ENCODE peak calls at places on chromosome 20, in six cellular contexts. One of them, this sample, is unnamed.
A peak's percentile ranks its signal among the peaks of the same experiment; 100 is the strongest.

GRCh38 chr20:51249215-51249614 is 226.3 kb upstream of the KCNG1 start:
- DNase-seq in upper lobe of right lung: no peak
- DNase-seq in NCI-H1436: no peak
- DNase-seq in neural crest cell: no peak
- DNase-seq in astrocyte of the cerebellum: no peak
- DNase-seq in AG10803: peak; percentile 8
- DNase-seq in this sample: peak; percentile 12

GRCh38 chr20:34085544-34086040 is 26.5 kb downstream of the EIF2S2 start:
- DNase-seq in neural crest cell: no peak
- DNase-seq in astrocyte of the cerebellum: no peak
- DNase-seq in NCI-H1436: no peak
- DNase-seq in upper lobe of right lung: no peak
- DNase-seq in AG10803: no peak
- DNase-seq in this sample: no peak

GRCh38 chr20:20657092-20657491 is 55.4 kb downstream of the RALGAPA2 start:
- DNase-seq in astrocyte of the cerebellum: no peak
- DNase-seq in upper lobe of right lung: no peak
- DNase-seq in neural crest cell: no peak
- DNase-seq in NCI-H1436: no peak
- DNase-seq in AG10803: no peak
- DNase-seq in this sample: no peak

GRCh38 chr20:18588554-18589043 is 745 bp downstream of the DTD1 start:
- DNase-seq in neural crest cell: no peak
- DNase-seq in upper lobe of right lung: no peak
- DNase-seq in astrocyte of the cerebellum: no peak
- DNase-seq in AG10803: no peak
- DNase-seq in NCI-H1436: no peak
- DNase-seq in this sample: peak; percentile 20

GRCh38 chr20:62219992-62220665 is at the start of gene HRH3:
- DNase-seq in NCI-H1436: peak; percentile 50
- DNase-seq in AG10803: no peak
- DNase-seq in astrocyte of the cerebellum: no peak
- DNase-seq in neural crest cell: peak; percentile 65
- DNase-seq in upper lobe of right lung: no peak
- DNase-seq in this sample: peak; percentile 73

GRCh38 chr20:20009784-20010253 is 7.3 kb upstream of the NAA20 start:
- DNase-seq in neural crest cell: no peak
- DNase-seq in astrocyte of the cerebellum: no peak
- DNase-seq in NCI-H1436: no peak
- DNase-seq in upper lobe of right lung: no peak
- DNase-seq in AG10803: no peak
- DNase-seq in this sample: no peak

GRCh38 chr20:6942266-6942665 is 174.8 kb downstream of the BMP2 start:
- DNase-seq in upper lobe of right lung: no peak
- DNase-seq in AG10803: no peak
- DNase-seq in astrocyte of the cerebellum: no peak
- DNase-seq in neural crest cell: no peak
- DNase-seq in NCI-H1436: no peak
- DNase-seq in this sample: no peak

GRCh38 chr20:2651772-2652723 is at the start of gene NOP56:
- DNase-seq in AG10803: peak; percentile 88
- DNase-seq in NCI-H1436: peak; percentile 79
- DNase-seq in neural crest cell: peak; percentile 97
- DNase-seq in upper lobe of right lung: peak; percentile 95
- DNase-seq in astrocyte of the cerebellum: peak; percentile 57
- DNase-seq in this sample: peak; percentile 98

GRCh38 chr20:44912189-44912588 is 2.3 kb downstream of the PABPC1L start:
- DNase-seq in astrocyte of the cerebellum: no peak
- DNase-seq in neural crest cell: no peak
- DNase-seq in NCI-H1436: no peak
- DNase-seq in AG10803: no peak
- DNase-seq in upper lobe of right lung: no peak
- DNase-seq in this sample: no peak

GRCh38 chr20:1897965-1898464 is 2.8 kb downstream of the SIRPA start:
- DNase-seq in AG10803: peak; percentile 52
- DNase-seq in NCI-H1436: no peak
- DNase-seq in neural crest cell: no peak
- DNase-seq in astrocyte of the cerebellum: no peak
- DNase-seq in upper lobe of right lung: no peak
- DNase-seq in this sample: no peak

GRCh38 chr20:3919352-3919751 is 30.2 kb downstream of the PANK2 start:
- DNase-seq in AG10803: peak; percentile 72
- DNase-seq in neural crest cell: no peak
- DNase-seq in NCI-H1436: no peak
- DNase-seq in astrocyte of the cerebellum: no peak
- DNase-seq in upper lobe of right lung: no peak
- DNase-seq in this sample: no peak

GRCh38 chr20:58228484-58229197 is at the start of gene ANKRD60:
- DNase-seq in astrocyte of the cerebellum: no peak
- DNase-seq in NCI-H1436: peak; percentile 69
- DNase-seq in upper lobe of right lung: no peak
- DNase-seq in AG10803: peak; percentile 13
- DNase-seq in neural crest cell: no peak
- DNase-seq in this sample: peak; percentile 78

GRCh38 chr20:56903858-56904257 is 274.8 kb downstream of the TFAP2C start:
- DNase-seq in NCI-H1436: no peak
- DNase-seq in AG10803: no peak
- DNase-seq in neural crest cell: no peak
- DNase-seq in upper lobe of right lung: no peak
- DNase-seq in astrocyte of the cerebellum: no peak
- DNase-seq in this sample: no peak

GRCh38 chr20:47711046-47711752 is 74.1 kb downstream of the SULF2 start:
- DNase-seq in NCI-H1436: no peak
- DNase-seq in upper lobe of right lung: no peak
- DNase-seq in AG10803: no peak
- DNase-seq in astrocyte of the cerebellum: no peak
- DNase-seq in neural crest cell: no peak
- DNase-seq in this sample: peak; percentile 28

GRCh38 chr20:57104113-57104512 is 162.3 kb downstream of the BMP7 start:
- DNase-seq in upper lobe of right lung: no peak
- DNase-seq in astrocyte of the cerebellum: no peak
- DNase-seq in AG10803: no peak
- DNase-seq in neural crest cell: no peak
- DNase-seq in NCI-H1436: no peak
- DNase-seq in this sample: no peak

GRCh38 chr20:38145094-38146075 is 19.7 kb downstream of the TGM2 start:
- DNase-seq in neural crest cell: no peak
- DNase-seq in AG10803: peak; percentile 39
- DNase-seq in NCI-H1436: no peak
- DNase-seq in astrocyte of the cerebellum: no peak
- DNase-seq in upper lobe of right lung: no peak
- DNase-seq in this sample: no peak

GRCh38 chr20:47330933-47331708 is 25.4 kb downstream of the ZMYND8 start:
- DNase-seq in neural crest cell: no peak
- DNase-seq in NCI-H1436: no peak
- DNase-seq in upper lobe of right lung: no peak
- DNase-seq in AG10803: peak; percentile 91
- DNase-seq in astrocyte of the cerebellum: no peak
- DNase-seq in this sample: peak; percentile 41

GRCh38 chr20:24694157-24694726 is 224.8 kb downstream of the SYNDIG1 start:
- DNase-seq in upper lobe of right lung: peak; percentile 58
- DNase-seq in neural crest cell: no peak
- DNase-seq in AG10803: no peak
- DNase-seq in astrocyte of the cerebellum: no peak
- DNase-seq in NCI-H1436: no peak
- DNase-seq in this sample: no peak

GRCh38 chr20:49447364-49447763 is 35.1 kb downstream of the KCNB1 start:
- DNase-seq in upper lobe of right lung: no peak
- DNase-seq in AG10803: no peak
- DNase-seq in neural crest cell: no peak
- DNase-seq in NCI-H1436: no peak
- DNase-seq in astrocyte of the cerebellum: no peak
- DNase-seq in this sample: no peak

GRCh38 chr20:13546497-13547131 is 92.1 kb downstream of the TASP1 start:
- DNase-seq in AG10803: peak; percentile 66
- DNase-seq in neural crest cell: peak; percentile 83
- DNase-seq in upper lobe of right lung: peak; percentile 80
- DNase-seq in astrocyte of the cerebellum: peak; percentile 62
- DNase-seq in NCI-H1436: peak; percentile 69
- DNase-seq in this sample: peak; percentile 86